ENCODE peak calls at places on chromosomes 7 and 10, in four cellular contexts. One of them, this sample, is unnamed.
A peak's percentile ranks its signal among the peaks of the same experiment; 100 is the strongest.

GRCh38 chr7:37201003-37201875 is 247.4 kb downstream of the ELMO1 start:
- DNase-seq in upper lobe of right lung: peak; percentile 74
- DNase-seq in brain microvascular endothelial cell: peak; percentile 82
- DNase-seq in tibial artery: peak; percentile 90
- DNase-seq in this sample: peak; percentile 48

GRCh38 chr7:128032605-128033235 is 1.5 kb upstream of the LRRC4 start:
- DNase-seq in brain microvascular endothelial cell: no peak
- DNase-seq in upper lobe of right lung: peak; percentile 69
- DNase-seq in tibial artery: no peak
- DNase-seq in this sample: no peak

GRCh38 chr7:99005776-99006175 is 127.4 kb downstream of the TRRAP start:
- DNase-seq in upper lobe of right lung: peak; percentile 62
- DNase-seq in tibial artery: peak; percentile 65
- DNase-seq in brain microvascular endothelial cell: no peak
- DNase-seq in this sample: peak; percentile 36

GRCh38 chr10:132388901-132389630 is 7.9 kb upstream of the PWWP2B start:
- DNase-seq in tibial artery: peak; percentile 70
- DNase-seq in brain microvascular endothelial cell: no peak
- DNase-seq in upper lobe of right lung: peak; percentile 81
- DNase-seq in this sample: no peak

GRCh38 chr7:114864278-114864677 is 57.6 kb upstream of the MDFIC start:
- DNase-seq in upper lobe of right lung: no peak
- DNase-seq in tibial artery: no peak
- DNase-seq in brain microvascular endothelial cell: no peak
- DNase-seq in this sample: no peak

GRCh38 chr7:53520841-53521240 is 485.4 kb downstream of the POM121L12 start:
- DNase-seq in tibial artery: no peak
- DNase-seq in brain microvascular endothelial cell: no peak
- DNase-seq in upper lobe of right lung: no peak
- DNase-seq in this sample: no peak

GRCh38 chr10:132714906-132715790 is 70.8 kb downstream of the NKX6-2 start:
- DNase-seq in upper lobe of right lung: no peak
- DNase-seq in brain microvascular endothelial cell: no peak
- DNase-seq in tibial artery: peak; percentile 51
- DNase-seq in this sample: no peak

GRCh38 chr7:47757946-47758371 is 176.0 kb upstream of the TNS3 start:
- DNase-seq in brain microvascular endothelial cell: peak; percentile 92
- DNase-seq in upper lobe of right lung: peak; percentile 78
- DNase-seq in tibial artery: peak; percentile 96
- DNase-seq in this sample: peak; percentile 68

GRCh38 chr10:72274213-72274729 is 547 bp downstream of the DDIT4 start:
- DNase-seq in brain microvascular endothelial cell: no peak
- DNase-seq in upper lobe of right lung: peak; percentile 74
- DNase-seq in tibial artery: no peak
- DNase-seq in this sample: peak; percentile 33

GRCh38 chr10:124387078-124387874 is 31.4 kb downstream of the OAT start:
- DNase-seq in brain microvascular endothelial cell: no peak
- DNase-seq in upper lobe of right lung: peak; percentile 53
- DNase-seq in tibial artery: peak; percentile 47
- DNase-seq in this sample: no peak

GRCh38 chr10:100729877-100730738 is 15.3 kb upstream of the PAX2 start:
- DNase-seq in brain microvascular endothelial cell: no peak
- DNase-seq in upper lobe of right lung: peak; percentile 54
- DNase-seq in tibial artery: no peak
- DNase-seq in this sample: no peak

GRCh38 chr10:116170815-116171250 is 102.2 kb downstream of the GFRA1 start:
- DNase-seq in tibial artery: no peak
- DNase-seq in brain microvascular endothelial cell: peak; percentile 61
- DNase-seq in upper lobe of right lung: no peak
- DNase-seq in this sample: no peak

GRCh38 chr10:100122780-100123179 is 41.1 kb upstream of the CPN1 start:
- DNase-seq in brain microvascular endothelial cell: no peak
- DNase-seq in tibial artery: no peak
- DNase-seq in upper lobe of right lung: no peak
- DNase-seq in this sample: no peak

GRCh38 chr7:137026176-137026500 is 157.7 kb downstream of the CHRM2 start:
- DNase-seq in brain microvascular endothelial cell: peak; percentile 25
- DNase-seq in tibial artery: no peak
- DNase-seq in upper lobe of right lung: no peak
- DNase-seq in this sample: no peak

DNA sequence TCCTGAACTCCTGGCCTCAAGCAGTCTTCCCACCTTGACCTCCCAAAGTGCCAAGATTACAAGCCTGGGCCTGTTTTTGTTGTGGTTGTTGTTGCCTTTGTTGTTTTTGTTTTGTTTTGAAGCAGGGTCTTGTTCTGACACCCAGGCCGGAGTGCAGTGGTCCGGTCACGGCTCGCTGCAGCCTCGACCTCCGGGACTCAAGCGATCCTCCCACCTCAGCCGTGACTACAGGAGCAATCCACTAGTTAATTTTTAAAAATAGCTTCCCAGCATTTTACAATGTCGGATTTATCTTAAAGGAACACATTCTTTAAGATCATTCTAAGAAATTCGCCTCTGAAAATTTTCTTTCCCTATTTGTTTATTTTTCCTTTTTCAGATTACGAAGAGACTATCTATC is 27.7 kb upstream of the AP5Z1 start:
- DNase-seq in tibial artery: no peak
- DNase-seq in brain microvascular endothelial cell: no peak
- DNase-seq in upper lobe of right lung: no peak
- DNase-seq in this sample: no peak
- H3K27ac ChIP-seq in tibial artery: peak overlapping the region; percentile 91
- H3K27ac ChIP-seq in brain microvascular endothelial cell: peak overlapping the region; percentile 99
- H3K27ac ChIP-seq in upper lobe of right lung: peak overlapping the region; percentile 99
- H3K27ac ChIP-seq in this sample: no peak overlapping the region

GRCh38 chr7:150507947-150508602 is 6.6 kb upstream of the GIMAP7 start:
- DNase-seq in upper lobe of right lung: no peak
- DNase-seq in brain microvascular endothelial cell: no peak
- DNase-seq in tibial artery: no peak
- DNase-seq in this sample: no peak

GRCh38 chr7:150515248-150515647 is 576 bp downstream of the GIMAP7 start:
- DNase-seq in upper lobe of right lung: no peak
- DNase-seq in tibial artery: no peak
- DNase-seq in brain microvascular endothelial cell: no peak
- DNase-seq in this sample: no peak

GRCh38 chr7:150514748-150515222 is at the start of gene GIMAP7:
- DNase-seq in brain microvascular endothelial cell: no peak
- DNase-seq in tibial artery: no peak
- DNase-seq in upper lobe of right lung: no peak
- DNase-seq in this sample: no peak

GRCh38 chr7:150513758-150514157 is 914 bp upstream of the GIMAP7 start:
- DNase-seq in upper lobe of right lung: no peak
- DNase-seq in brain microvascular endothelial cell: no peak
- DNase-seq in tibial artery: no peak
- DNase-seq in this sample: no peak

GRCh38 chr7:150511039-150511438 is 3.6 kb upstream of the GIMAP7 start:
- DNase-seq in brain microvascular endothelial cell: no peak
- DNase-seq in tibial artery: no peak
- DNase-seq in upper lobe of right lung: no peak
- DNase-seq in this sample: no peak
- H3K27me3 ChIP-seq in brain microvascular endothelial cell: no peaks in the 10 kb centered on the region
- H3K27me3 ChIP-seq in tibial artery: no peaks in the 10 kb centered on the region
- H3K27me3 ChIP-seq in upper lobe of right lung: no peaks in the 10 kb centered on the region
- H3K27me3 ChIP-seq in this sample: no peaks in the 10 kb centered on the region

DNA sequence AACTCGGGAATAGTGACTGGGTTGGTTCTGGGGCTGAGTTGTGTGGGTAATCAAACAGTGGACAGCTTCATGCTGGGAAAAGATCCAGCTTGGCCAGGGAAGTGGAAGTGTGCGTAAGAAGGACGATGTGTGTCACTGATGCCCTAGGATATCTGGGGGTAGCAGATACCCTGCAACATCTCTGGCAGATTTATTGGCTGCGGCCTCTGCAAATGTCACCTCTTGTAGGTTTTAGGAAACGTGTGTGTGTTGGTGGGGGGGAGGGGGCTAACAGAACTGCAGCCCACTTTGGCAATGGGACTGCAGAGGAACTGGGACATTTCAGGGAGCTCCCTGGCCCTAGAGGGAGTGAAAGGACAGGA is 965 bp upstream of the AGAP3 start:
- DNase-seq in upper lobe of right lung: no peak
- DNase-seq in tibial artery: peak; percentile 67
- DNase-seq in brain microvascular endothelial cell: no peak
- DNase-seq in this sample: no peak
- H3K4me3 ChIP-seq in upper lobe of right lung: peak overlapping the region; percentile 62
- H3K4me3 ChIP-seq in tibial artery: peak overlapping the region; percentile 76
- H3K4me3 ChIP-seq in brain microvascular endothelial cell: peak overlapping the region; percentile 78
- H3K4me3 ChIP-seq in this sample: peak overlapping the region; percentile 58

GRCh38 chr7:41415473-41416207 is 287.2 kb downstream of the INHBA start:
- DNase-seq in upper lobe of right lung: no peak
- DNase-seq in brain microvascular endothelial cell: no peak
- DNase-seq in tibial artery: no peak
- DNase-seq in this sample: no peak
- H3K27ac ChIP-seq in upper lobe of right lung: no peak overlapping the region
- H3K27ac ChIP-seq in brain microvascular endothelial cell: no peak overlapping the region
- H3K27ac ChIP-seq in tibial artery: no peak overlapping the region
- H3K27ac ChIP-seq in this sample: no peak overlapping the region

DNA sequence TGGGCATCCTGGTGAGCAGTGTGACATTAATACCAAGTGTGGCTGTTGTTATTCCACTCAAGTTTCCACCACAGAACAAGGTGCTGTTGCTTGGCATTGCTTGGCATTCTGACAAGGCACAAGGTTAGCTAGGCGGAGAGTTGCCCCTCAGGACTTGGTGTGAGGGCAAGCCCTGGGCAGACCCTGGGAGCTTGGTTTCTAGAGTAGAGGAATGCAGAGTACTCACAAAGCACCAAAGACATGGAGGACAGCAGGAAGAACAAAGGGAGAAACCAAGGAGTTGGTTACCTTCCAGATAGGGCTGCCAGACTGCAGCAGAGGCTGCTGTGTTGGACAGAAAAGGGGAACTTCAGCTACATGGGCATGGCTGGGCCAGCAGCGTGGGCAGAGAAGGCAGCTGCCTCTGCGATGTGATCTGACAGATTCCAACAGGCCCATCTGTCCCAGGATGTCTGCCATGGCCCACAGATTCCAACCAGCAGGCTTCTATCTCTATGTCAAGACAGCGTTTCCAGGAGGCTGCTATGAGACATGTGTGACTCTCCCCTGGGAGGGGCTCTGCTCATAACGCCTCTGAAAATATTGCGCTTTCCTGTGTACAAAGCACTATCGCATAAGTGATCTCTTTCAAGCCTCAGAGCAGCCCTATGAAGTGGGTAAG is 1.8 kb downstream of the GOLGA7B start:
- DNase-seq in brain microvascular endothelial cell: no peak
- DNase-seq in tibial artery: no peak
- DNase-seq in upper lobe of right lung: peak; percentile 77
- DNase-seq in this sample: no peak
- H3K27me3 ChIP-seq in brain microvascular endothelial cell: peaks cover 19% of the 10 kb centered on the region
- H3K27me3 ChIP-seq in tibial artery: no peaks in the 10 kb centered on the region
- H3K27me3 ChIP-seq in upper lobe of right lung: peaks cover 16% of the 10 kb centered on the region
- H3K27me3 ChIP-seq in this sample: peaks cover 36% of the 10 kb centered on the region

GRCh38 chr10:87092861-87093460 is 1.7 kb downstream of the GLUD1 start:
- DNase-seq in brain microvascular endothelial cell: peak; percentile 5
- DNase-seq in tibial artery: no peak
- DNase-seq in upper lobe of right lung: no peak
- DNase-seq in this sample: peak; percentile 12

GRCh38 chr10:87092356-87092860 is 2.2 kb downstream of the GLUD1 start:
- DNase-seq in brain microvascular endothelial cell: peak; percentile 23
- DNase-seq in upper lobe of right lung: no peak
- DNase-seq in tibial artery: no peak
- DNase-seq in this sample: no peak

GRCh38 chr10:87094373-87095240 is at the start of the genes GLUD1 and SHLD2:
- DNase-seq in upper lobe of right lung: peak; percentile 97
- DNase-seq in tibial artery: peak; percentile 96
- DNase-seq in brain microvascular endothelial cell: peak; percentile 69
- DNase-seq in this sample: peak; percentile 93

GRCh38 chr10:87095241-87095945 is 387 bp downstream of the SHLD2 start:
- DNase-seq in tibial artery: peak; percentile 91
- DNase-seq in upper lobe of right lung: peak; percentile 95
- DNase-seq in brain microvascular endothelial cell: peak; percentile 79
- DNase-seq in this sample: peak; percentile 88

DNA sequence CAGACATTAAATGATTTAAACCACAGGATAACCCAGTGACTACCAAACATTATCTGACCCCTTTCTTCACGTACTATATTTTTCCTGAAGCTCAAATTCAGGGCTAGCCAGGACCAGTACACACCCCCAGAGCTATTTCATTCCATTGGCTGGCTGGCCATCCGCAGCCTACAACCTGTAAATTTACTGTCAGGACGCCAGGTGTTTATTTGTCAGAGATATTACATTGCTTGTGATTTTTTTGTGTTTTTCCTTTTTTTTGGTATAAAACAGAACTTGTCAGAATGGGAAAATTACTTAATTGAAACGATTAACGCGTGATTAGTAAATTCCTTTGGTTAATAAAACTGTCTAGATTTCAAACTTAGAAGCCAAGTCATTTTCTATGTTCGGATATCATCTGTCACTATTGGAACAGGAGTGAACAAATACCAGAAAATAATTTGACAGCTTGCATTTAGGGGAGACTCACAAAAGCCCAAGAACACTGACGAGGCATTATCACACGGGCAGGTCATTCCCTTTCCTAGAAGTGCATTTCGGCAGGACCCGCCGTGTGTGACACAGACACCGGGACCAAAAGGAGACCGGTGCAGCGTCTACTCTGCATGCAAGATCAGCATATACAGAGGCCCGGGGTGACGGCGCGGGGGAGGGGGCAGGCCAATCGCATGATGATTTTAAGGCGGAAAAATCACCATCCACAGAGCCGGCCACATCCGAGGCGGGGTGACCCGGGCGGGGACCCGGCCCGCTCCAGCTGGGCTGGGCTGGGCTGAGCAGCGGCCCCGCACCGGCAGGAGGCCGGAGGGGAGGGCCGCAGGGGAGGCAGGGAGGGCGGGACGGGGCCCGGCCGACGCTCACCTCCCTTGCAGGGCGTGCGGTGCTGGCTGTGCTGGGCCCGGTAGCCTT is 926 bp downstream of the GLUD1 start:
- DNase-seq in upper lobe of right lung: peak; percentile 86
- DNase-seq in tibial artery: peak; percentile 87
- DNase-seq in brain microvascular endothelial cell: peak; percentile 39
- DNase-seq in this sample: peak; percentile 65
- H3K4me3 ChIP-seq in upper lobe of right lung: peak overlapping the region; percentile 82
- H3K4me3 ChIP-seq in tibial artery: peak overlapping the region; percentile 94
- H3K4me3 ChIP-seq in brain microvascular endothelial cell: peak overlapping the region; percentile 78
- H3K4me3 ChIP-seq in this sample: peak overlapping the region; percentile 93

DNA sequence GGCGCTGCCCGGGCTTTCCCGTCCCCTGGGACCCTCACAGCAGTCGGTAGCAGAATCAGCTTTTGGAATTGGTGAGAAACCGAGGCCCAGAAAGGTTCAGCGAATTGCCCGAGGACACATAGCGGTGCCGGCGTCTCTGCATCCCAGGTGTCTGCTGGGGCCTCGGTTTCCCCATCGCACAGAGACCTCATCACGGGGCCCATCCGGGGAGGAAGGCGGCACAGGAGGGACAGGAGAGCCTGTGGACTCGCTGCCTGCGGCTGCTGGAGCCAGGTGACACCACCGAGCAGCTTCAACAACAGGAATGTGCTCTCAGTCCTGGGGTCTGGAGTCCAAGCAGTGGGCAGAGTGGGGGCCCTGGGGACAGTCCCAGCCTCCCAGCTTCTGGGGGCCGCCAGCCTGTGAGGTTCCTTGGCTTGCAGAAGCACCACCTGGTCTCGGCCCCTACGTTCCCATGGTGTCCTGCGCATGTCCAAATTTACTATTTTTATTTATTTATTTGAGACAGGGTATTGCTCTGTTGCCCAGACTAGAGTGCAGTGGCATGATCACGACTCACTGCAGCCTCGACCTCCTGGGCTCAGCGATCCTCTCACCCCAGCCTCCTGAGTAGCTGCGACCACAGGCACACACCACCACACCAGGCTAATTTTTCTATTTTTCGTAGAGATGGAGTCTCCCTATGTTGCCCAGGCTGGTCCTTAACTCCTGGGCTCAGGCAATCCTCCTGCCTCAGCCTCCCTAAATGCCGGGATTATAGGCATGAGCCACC is 539 bp upstream of the COX19 start:
- DNase-seq in upper lobe of right lung: peak; percentile 70
- DNase-seq in tibial artery: no peak
- DNase-seq in brain microvascular endothelial cell: no peak
- DNase-seq in this sample: no peak
- H3K27ac ChIP-seq in upper lobe of right lung: no peak overlapping the region
- H3K27ac ChIP-seq in tibial artery: peak overlapping the region; percentile 95
- H3K27ac ChIP-seq in brain microvascular endothelial cell: no peak overlapping the region
- H3K27ac ChIP-seq in this sample: no peak overlapping the region